ENCODE peak calls at places on chromosomes 11 and 22, in seven cellular contexts. D is esophagus squamous epithelium, B is heart right ventricle, V is lung, L is tibial nerve, S is brain microvascular endothelial cell, Y is GM23248. E is an unnamed sample. For H3K27me3, the result is how much of the 10 kb centered on the place peaks cover.

GRCh38 chr22:38314992-38315800 is 2.0 kb downstream of the CSNK1E start:
- DNase-seq in V (no peak), S (no peak), Y (peak), L (no peak), B (no peak), D (no peak), E (no peak)

GRCh38 chr11:17846852-17847453 is 112.4 kb downstream of the KCNC1 start:
- DNase-seq in L (no peak), B (peak), S (peak), V (no peak), D (no peak), Y (peak), E (no peak)

GRCh38 chr22:50438305-50439275 is 36.2 kb downstream of the SBF1 start:
- DNase-seq in Y (no peak), V (no peak), L (no peak), B (no peak), S (no peak), D (no peak), E (no peak)

GRCh38 chr22:47605441-47605840 is 843.0 kb downstream of the TBC1D22A start:
- DNase-seq in Y (no peak), L (no peak), S (no peak), D (no peak), B (no peak), V (no peak), E (no peak)

GRCh38 chr11:11202885-11203284 is 150.2 kb downstream of the CSNK2A3 start:
- DNase-seq in S (no peak), V (no peak), D (no peak), L (no peak), Y (peak), B (no peak), E (no peak)

GRCh38 chr11:64917663-64917995 is 620 bp upstream of the ATG2A start:
- DNase-seq in V (no peak), B (no peak), Y (peak), D (no peak), L (no peak), S (no peak), E (no peak)

GRCh38 chr11:61732705-61733104 is 19.7 kb upstream of the MYRF start:
- DNase-seq in V (no peak), S (no peak), L (no peak), B (no peak), Y (peak), D (no peak), E (peak)

GRCh38 chr11:2250041-2250440 is 20.3 kb downstream of the ASCL2 start:
- DNase-seq in D (no peak), B (no peak), Y (no peak), S (no peak), L (no peak), V (no peak), E (no peak)

GRCh38 chr11:17763244-17763643 is 28.7 kb downstream of the KCNC1 start:
- DNase-seq in L (no peak), B (no peak), V (no peak), D (no peak), Y (no peak), S (no peak), E (peak)

GRCh38 chr11:130782361-130783221 is 133.7 kb downstream of the SNX19 start:
- DNase-seq in V (no peak), S (peak), Y (peak), D (no peak), B (no peak), L (no peak), E (no peak)

GRCh38 chr11:70872950-70873735 is 379.2 kb downstream of the SHANK2 start:
- DNase-seq in V (no peak), L (no peak), B (no peak), Y (no peak), D (no peak), S (no peak), E (no peak)

GRCh38 chr11:65116370-65117205 is 913 bp downstream of the ZNHIT2 start:
- DNase-seq in V (no peak), Y (peak), L (no peak), S (no peak), D (no peak), B (no peak), E (peak)

GRCh38 chr22:38239101-38239761 is 33.6 kb downstream of the TMEM184B start:
- DNase-seq in L (no peak), V (peak), B (no peak), S (peak), D (no peak), Y (peak), E (peak)

GRCh38 chr11:61917357-61918109 is at the start of gene RAB3IL1:
- DNase-seq in Y (peak), S (no peak), L (peak), D (no peak), V (no peak), B (peak), E (peak)

GRCh38 chr11:113242767-113243397 is 71.5 kb upstream of the TTC12 start:
- DNase-seq in Y (peak), D (no peak), L (no peak), S (peak), B (no peak), V (no peak), E (no peak)

GRCh38 chr11:86511086-86511551 is 136.4 kb downstream of the CCDC81 start:
- DNase-seq in L (no peak), S (peak), Y (peak), B (no peak), V (no peak), D (no peak), E (no peak)

GRCh38 chr11:130786987-130787688 is 129.1 kb downstream of the SNX19 start:
- DNase-seq in B (no peak), S (no peak), V (no peak), L (no peak), D (no peak), Y (peak), E (no peak)

GRCh38 chr11:118610773-118611432 is 3.5 kb downstream of the PHLDB1 start:
- DNase-seq in B (peak), D (no peak), V (peak), S (peak), Y (peak), L (peak), E (peak)

GRCh38 chr22:37502342-37503182 is 16.4 kb upstream of the MFNG start:
- DNase-seq in Y (no peak), V (peak), L (no peak), B (no peak), D (no peak), S (no peak), E (peak)

GRCh38 chr22:49533886-49534285 is 293.8 kb downstream of the BRD1 start:
- DNase-seq in D (no peak), L (no peak), V (no peak), S (no peak), B (no peak), Y (no peak), E (no peak)

GRCh38 chr11:115892016-115892415 is 387.8 kb upstream of the CADM1 start:
- DNase-seq in L (no peak), Y (no peak), D (no peak), S (no peak), B (no peak), V (no peak), E (no peak)

GRCh38 chr11:35334385-35335090 is 84.8 kb downstream of the SLC1A2 start:
- DNase-seq in L (no peak), Y (peak), S (no peak), B (no peak), D (no peak), V (no peak), E (no peak)

GRCh38 chr11:101880208-101880607 is 34.6 kb upstream of the CEP126 start:
- DNase-seq in Y (peak), D (no peak), V (no peak), S (peak), B (no peak), L (no peak), E (no peak)

GRCh38 chr11:129785383-129786111 is 30.1 kb upstream of the TMEM45B start:
- DNase-seq in S (no peak), Y (peak), B (no peak), L (no peak), D (no peak), V (no peak), E (no peak)

GRCh38 chr11:11179239-11179638 is 173.8 kb downstream of the CSNK2A3 start:
- DNase-seq in Y (peak), L (no peak), V (no peak), D (no peak), B (no peak), S (peak), E (no peak)

GRCh38 chr22:26174280-26174679 is 5.0 kb downstream of the SEZ6L start:
- DNase-seq in L (no peak), V (no peak), S (no peak), Y (peak), D (no peak), B (no peak), E (no peak)

GRCh38 chr11:116787786-116788486 is at the start of gene ZPR1:
- DNase-seq in S (peak), V (peak), Y (peak), L (peak), B (peak), D (peak), E (peak)

GRCh38 chr11:109304159-109304558 is 117.8 kb upstream of the C11orf87 start:
- DNase-seq in B (no peak), D (no peak), S (no peak), L (no peak), V (no peak), Y (peak), E (no peak)

GRCh38 chr22:30365891-30366290 is 9.1 kb downstream of the CCDC157 start:
- DNase-seq in D (no peak), V (no peak), Y (no peak), S (no peak), L (no peak), B (no peak), E (no peak)

GRCh38 chr11:70016666-70017347 is 61.3 kb upstream of the ANO1 start:
- DNase-seq in S (peak), L (no peak), D (no peak), Y (peak), V (no peak), B (no peak), E (no peak)

GRCh38 chr11:19954899-19955298 is 205.4 kb downstream of the DBX1 start:
- DNase-seq in D (no peak), B (no peak), L (no peak), Y (peak), V (no peak), S (no peak), E (peak)

GRCh38 chr22:47012589-47013365 is 250.3 kb downstream of the TBC1D22A start:
- DNase-seq in L (no peak), D (no peak), B (no peak), S (peak), V (no peak), Y (peak), E (no peak)

GRCh38 chr11:62547691-62548281 is 1.2 kb upstream of the AHNAK start:
- DNase-seq in Y (peak), L (no peak), V (no peak), S (no peak), D (no peak), B (peak), E (no peak)

GRCh38 chr11:131980199-131980598 is 609.8 kb downstream of the NTM start:
- DNase-seq in B (no peak), V (no peak), L (no peak), S (no peak), Y (no peak), D (no peak), E (no peak)
- H3K27me3 ChIP-seq in B (under half), V (under half), L (under half), S (under half), Y (under half), D (under half), E (under half)

GRCh38 chr11:63845305-63845704 is 6.4 kb downstream of the MARK2 start:
- DNase-seq in B (no peak), V (no peak), D (no peak), L (no peak), Y (peak), S (peak), E (no peak)
- H3K27ac ChIP-seq in B (peak), V (peak), D (peak), L (no peak), Y (peak), S (no peak), E (peak)

GRCh38 chr11:66561178-66561974 is 7.0 kb downstream of the CTSF start:
- DNase-seq in V (no peak), S (no peak), Y (no peak), L (no peak), D (no peak), B (no peak), E (peak)
- H3K4me3 ChIP-seq in V (no peak), S (no peak), Y (no peak), L (no peak), D (no peak), B (no peak), E (no peak)

GRCh38 chr11:1237128-1237580 is 14.3 kb downstream of the MUC5B start:
- DNase-seq in V (no peak), D (no peak), B (no peak), L (no peak), Y (no peak), S (no peak), E (no peak)

GRCh38 chr11:1234771-1235614 is 12.1 kb downstream of the MUC5B start:
- DNase-seq in L (no peak), B (no peak), Y (no peak), V (no peak), S (no peak), D (no peak), E (no peak)

GRCh38 chr11:1235615-1236315 is 12.9 kb downstream of the MUC5B start:
- DNase-seq in Y (no peak), L (no peak), S (no peak), V (no peak), D (no peak), B (no peak), E (peak)

GRCh38 chr11:1237851-1238250 is 15.0 kb downstream of the MUC5B start:
- DNase-seq in Y (no peak), D (no peak), B (no peak), L (no peak), V (no peak), S (no peak), E (no peak)

DNA sequence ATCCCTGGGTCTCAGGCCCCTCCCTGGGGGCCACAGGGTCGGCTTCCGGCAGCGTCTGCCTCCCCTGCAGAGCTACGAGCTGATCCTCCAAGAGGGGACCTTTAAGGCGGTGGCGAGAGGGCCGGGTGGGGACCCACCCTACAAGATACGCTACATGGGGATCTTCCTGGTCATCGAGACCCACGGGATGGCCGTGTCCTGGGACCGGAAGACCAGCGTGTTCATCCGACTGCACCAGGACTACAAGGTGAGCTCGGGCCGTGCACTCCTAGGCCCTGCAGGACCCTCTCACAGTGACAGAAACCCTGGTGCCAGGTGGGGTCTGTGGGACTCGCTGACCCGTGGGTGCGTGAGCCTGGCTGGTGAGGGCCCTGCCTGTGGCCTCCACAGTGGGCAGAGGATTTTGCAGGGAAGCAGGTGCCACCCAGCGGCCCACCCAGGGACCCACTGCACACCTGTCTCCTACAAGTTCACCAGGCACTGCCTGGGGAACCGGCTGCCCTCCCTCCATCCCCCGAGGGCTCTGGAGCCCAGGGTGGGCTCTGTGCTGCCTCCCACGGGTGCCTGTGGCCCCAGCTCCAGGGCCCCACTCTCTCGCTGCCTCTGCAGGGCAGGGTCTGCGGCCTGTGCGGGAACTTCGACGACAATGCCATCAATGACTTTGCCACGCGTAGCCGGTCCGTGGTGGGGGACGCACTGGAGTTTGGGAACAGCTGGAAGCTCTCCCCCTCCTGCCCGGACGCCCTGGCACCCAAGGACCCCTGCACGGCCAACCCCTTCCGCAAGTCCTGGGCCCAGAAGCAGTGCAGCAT is 13.7 kb downstream of the MUC5B start:
- DNase-seq in S (no peak), L (no peak), D (no peak), B (no peak), Y (no peak), V (no peak), E (peak)
- H3K27me3 ChIP-seq in S (under half), L (under half), D (under half), B (under half), Y (under half), V (under half), E (under half)

GRCh38 chr11:77695417-77695816 is 57.8 kb upstream of the CLNS1A start:
- DNase-seq in L (no peak), V (no peak), Y (no peak), D (no peak), S (no peak), B (no peak), E (no peak)
- H3K27ac ChIP-seq in L (no peak), V (no peak), Y (no peak), D (no peak), S (no peak), B (no peak), E (no peak)

DNA sequence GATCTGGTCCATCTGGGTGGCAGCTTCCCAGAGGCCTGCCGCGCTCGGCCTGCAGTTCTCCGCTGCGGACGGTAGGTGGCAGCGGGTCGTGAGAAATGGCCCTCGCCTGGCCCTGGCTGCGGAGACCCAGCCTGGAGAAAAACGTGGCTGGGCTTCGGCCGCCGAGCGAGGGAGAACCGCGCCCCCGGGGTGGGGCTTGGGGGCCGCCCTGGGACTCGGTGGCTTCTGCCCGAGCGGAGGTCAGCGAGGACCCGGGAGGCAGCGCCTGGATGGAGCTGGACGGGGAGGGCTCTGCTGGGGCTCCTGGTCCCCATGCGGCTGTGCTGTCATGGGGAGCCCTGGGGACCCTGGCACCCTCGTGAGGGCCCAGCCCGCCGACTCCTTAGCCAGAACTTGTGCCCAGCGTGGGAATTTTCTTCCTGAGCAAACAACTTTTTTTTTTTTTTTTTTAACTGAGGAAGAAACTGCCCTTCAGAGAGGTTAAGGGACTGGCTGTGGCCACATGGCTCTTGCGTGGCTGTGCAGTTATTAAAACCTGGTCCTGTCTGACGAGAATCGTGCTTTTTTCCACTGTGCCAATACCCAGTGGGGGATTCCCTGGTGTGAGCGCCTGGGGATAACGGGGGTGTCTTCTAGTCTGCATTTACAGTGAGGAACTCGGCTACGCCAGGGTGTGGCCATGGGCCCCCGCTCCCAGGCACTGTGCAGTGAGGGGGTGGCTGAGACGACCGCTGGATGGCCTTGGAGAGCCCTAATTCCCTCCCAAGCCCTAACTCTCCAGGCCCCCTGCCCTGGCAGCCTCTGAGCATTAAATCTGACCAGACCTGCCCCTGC is 535.6 kb downstream of the INSC start:
- DNase-seq in V (peak), S (peak), Y (peak), B (peak), L (peak), D (no peak), E (peak)
- H3K4me3 ChIP-seq in V (no peak), S (peak), Y (peak), B (peak), L (peak), D (peak), E (peak)

DNA sequence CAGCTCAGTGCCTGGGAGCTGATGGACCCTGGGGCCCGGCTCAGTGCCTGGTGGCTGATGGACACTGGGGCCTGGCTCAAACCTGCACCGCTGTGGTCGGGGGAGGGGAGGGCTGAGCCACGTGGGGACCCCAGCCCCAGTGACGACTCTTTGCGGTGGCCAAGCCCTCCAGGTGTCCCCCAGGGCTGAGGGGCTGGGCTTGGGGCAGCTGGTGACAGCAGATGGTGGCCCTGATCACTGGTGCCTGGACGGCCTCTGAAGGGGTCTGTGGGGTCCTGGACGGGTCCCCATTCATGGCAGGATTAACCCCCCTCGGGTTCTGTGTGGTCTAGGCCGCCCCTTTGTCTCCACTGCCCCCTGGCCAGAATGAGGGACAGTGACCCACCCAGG is 3.4 kb upstream of the MUC5B start:
- DNase-seq in Y (no peak), S (no peak), D (no peak), V (no peak), B (no peak), L (no peak), E (peak)
- H3K27me3 ChIP-seq in Y (under half), S (under half), D (under half), V (under half), B (half or more), L (under half), E (under half)

GRCh38 chr11:76671236-76671590 is 666 bp upstream of the LRRC32 start:
- DNase-seq in L (no peak), V (no peak), B (no peak), S (no peak), Y (no peak), D (no peak), E (no peak)
- H3K27ac ChIP-seq in L (peak), V (no peak), B (peak), S (no peak), Y (no peak), D (peak), E (no peak)

E was measured in pancreas.